ENCODE peak calls at places on chromosomes 2 and 18, in five cellular contexts. B is mesothelial cell of epicardium, K is adipocyte, Y is nucleus accumbens, S is ovary. U is an unnamed sample.

GRCh38 chr2:195587966-195588365 is 69.1 kb upstream of the SLC39A10 start:
- DNase-seq in B (no peak), K (no peak), Y (no peak), S (no peak), U (no peak)

GRCh38 chr2:193521523-193521922 is 1326.8 kb upstream of the TMEFF2 start:
- DNase-seq in B (no peak), K (no peak), Y (no peak), S (no peak), U (no peak)

GRCh38 chr2:191218292-191218898 is 26.8 kb upstream of the MYO1B start:
- DNase-seq in B (peak; percentile 59), K (peak; percentile 70), Y (no peak), S (peak; percentile 28), U (peak; percentile 41)

GRCh38 chr2:238638100-238638981 is 209.5 kb upstream of the TWIST2 start:
- DNase-seq in B (no peak), K (no peak), Y (no peak), S (no peak), U (no peak)

GRCh38 chr18:60861575-60861974 is 471.7 kb upstream of the CDH20 start:
- DNase-seq in B (no peak), K (no peak), Y (no peak), S (no peak), U (no peak)

GRCh38 chr2:241811952-241812729 is 3.1 kb downstream of the NEU4 start:
- DNase-seq in B (no peak), K (no peak), Y (no peak), S (no peak), U (no peak)

GRCh38 chr2:157418215-157418614 is 25.7 kb downstream of the CYTIP start:
- DNase-seq in B (no peak), K (no peak), Y (no peak), S (no peak), U (no peak)

GRCh38 chr2:217978536-217979150 is 24.2 kb downstream of the TNS1 start:
- DNase-seq in B (peak; percentile 69), K (no peak), Y (no peak), S (peak; percentile 82), U (no peak)

GRCh38 chr18:70260683-70261082 is 28.2 kb upstream of the SOCS6 start:
- DNase-seq in B (no peak), K (no peak), Y (no peak), S (no peak), U (no peak)

GRCh38 chr2:11647834-11648600 is 22.0 kb downstream of the NTSR2 start:
- DNase-seq in B (no peak), K (peak; percentile 25), Y (no peak), S (no peak), U (no peak)